ENCODE peak calls at places on chromosomes 5 and 9, in eight cellular contexts. One of them, this sample, is unnamed.

GRCh38 chr9:97554566-97555075 is 53.2 kb downstream of the TMOD1 start:
- DNase-seq in nephron progenitor cell: no peak
- DNase-seq in Right ventricle myocardium inferior: no peak
- DNase-seq in uterus: peak
- DNase-seq in fibroblast of lung: no peak
- DNase-seq in nucleus accumbens: no peak
- DNase-seq in kidney tubule cell: no peak
- DNase-seq in posterior vena cava: no peak
- DNase-seq in this sample: no peak

GRCh38 chr9:72038408-72038807 is 22.0 kb downstream of the C9orf57 start:
- DNase-seq in nephron progenitor cell: no peak
- DNase-seq in Right ventricle myocardium inferior: peak
- DNase-seq in uterus: no peak
- DNase-seq in fibroblast of lung: peak
- DNase-seq in nucleus accumbens: no peak
- DNase-seq in kidney tubule cell: no peak
- DNase-seq in posterior vena cava: no peak
- DNase-seq in this sample: no peak

GRCh38 chr5:10712574-10713366 is 48.3 kb downstream of the DAP start:
- DNase-seq in nephron progenitor cell: no peak
- DNase-seq in Right ventricle myocardium inferior: no peak
- DNase-seq in uterus: no peak
- DNase-seq in fibroblast of lung: no peak
- DNase-seq in nucleus accumbens: no peak
- DNase-seq in kidney tubule cell: no peak
- DNase-seq in posterior vena cava: no peak
- DNase-seq in this sample: no peak

GRCh38 chr5:893137-893506 is 438 bp downstream of the TRIP13 start:
- DNase-seq in nephron progenitor cell: peak
- DNase-seq in Right ventricle myocardium inferior: no peak
- DNase-seq in uterus: no peak
- DNase-seq in fibroblast of lung: no peak
- DNase-seq in nucleus accumbens: no peak
- DNase-seq in kidney tubule cell: no peak
- DNase-seq in posterior vena cava: peak
- DNase-seq in this sample: no peak

GRCh38 chr5:169112016-169112415 is 188.9 kb downstream of the SLIT3 start:
- DNase-seq in nephron progenitor cell: no peak
- DNase-seq in Right ventricle myocardium inferior: no peak
- DNase-seq in uterus: no peak
- DNase-seq in fibroblast of lung: no peak
- DNase-seq in nucleus accumbens: no peak
- DNase-seq in kidney tubule cell: no peak
- DNase-seq in posterior vena cava: no peak
- DNase-seq in this sample: no peak

GRCh38 chr5:169157064-169157463 is 143.9 kb downstream of the SLIT3 start:
- DNase-seq in nephron progenitor cell: no peak
- DNase-seq in Right ventricle myocardium inferior: no peak
- DNase-seq in uterus: no peak
- DNase-seq in fibroblast of lung: no peak
- DNase-seq in nucleus accumbens: no peak
- DNase-seq in kidney tubule cell: no peak
- DNase-seq in posterior vena cava: no peak
- DNase-seq in this sample: no peak

GRCh38 chr9:86287013-86287412 is 4.7 kb upstream of the ISCA1 start:
- DNase-seq in nephron progenitor cell: peak
- DNase-seq in Right ventricle myocardium inferior: no peak
- DNase-seq in uterus: no peak
- DNase-seq in fibroblast of lung: peak
- DNase-seq in nucleus accumbens: no peak
- DNase-seq in kidney tubule cell: peak
- DNase-seq in posterior vena cava: no peak
- DNase-seq in this sample: no peak

GRCh38 chr5:114319236-114319635 is 42.6 kb upstream of the KCNN2 start:
- DNase-seq in nephron progenitor cell: no peak
- DNase-seq in Right ventricle myocardium inferior: no peak
- DNase-seq in uterus: no peak
- DNase-seq in fibroblast of lung: no peak
- DNase-seq in nucleus accumbens: no peak
- DNase-seq in kidney tubule cell: no peak
- DNase-seq in posterior vena cava: no peak
- DNase-seq in this sample: no peak

GRCh38 chr9:14131353-14132088 is 182.4 kb downstream of the NFIB start:
- DNase-seq in nephron progenitor cell: no peak
- DNase-seq in Right ventricle myocardium inferior: no peak
- DNase-seq in uterus: no peak
- DNase-seq in fibroblast of lung: no peak
- DNase-seq in nucleus accumbens: no peak
- DNase-seq in kidney tubule cell: no peak
- DNase-seq in posterior vena cava: no peak
- DNase-seq in this sample: no peak

GRCh38 chr5:134136221-134136631 is 21.7 kb downstream of the TCF7 start:
- DNase-seq in nephron progenitor cell: peak
- DNase-seq in Right ventricle myocardium inferior: peak
- DNase-seq in uterus: peak
- DNase-seq in fibroblast of lung: no peak
- DNase-seq in nucleus accumbens: no peak
- DNase-seq in kidney tubule cell: no peak
- DNase-seq in posterior vena cava: peak
- DNase-seq in this sample: peak

GRCh38 chr5:177508837-177509236 is 789 bp downstream of the DOK3 start:
- DNase-seq in nephron progenitor cell: no peak
- DNase-seq in Right ventricle myocardium inferior: no peak
- DNase-seq in uterus: no peak
- DNase-seq in fibroblast of lung: no peak
- DNase-seq in nucleus accumbens: no peak
- DNase-seq in kidney tubule cell: no peak
- DNase-seq in posterior vena cava: no peak
- DNase-seq in this sample: no peak

GRCh38 chr5:68710514-68710913 is 383.3 kb upstream of the SLC30A5 start:
- DNase-seq in nephron progenitor cell: no peak
- DNase-seq in Right ventricle myocardium inferior: no peak
- DNase-seq in uterus: no peak
- DNase-seq in fibroblast of lung: no peak
- DNase-seq in nucleus accumbens: no peak
- DNase-seq in kidney tubule cell: no peak
- DNase-seq in posterior vena cava: no peak
- DNase-seq in this sample: no peak

GRCh38 chr5:6710078-6710477 is 3.2 kb upstream of the TENT4A start:
- DNase-seq in nephron progenitor cell: no peak
- DNase-seq in Right ventricle myocardium inferior: no peak
- DNase-seq in uterus: no peak
- DNase-seq in fibroblast of lung: no peak
- DNase-seq in nucleus accumbens: no peak
- DNase-seq in kidney tubule cell: peak
- DNase-seq in posterior vena cava: no peak
- DNase-seq in this sample: no peak

GRCh38 chr5:78060421-78060820 is 234.1 kb downstream of the AP3B1 start:
- DNase-seq in nephron progenitor cell: no peak
- DNase-seq in Right ventricle myocardium inferior: no peak
- DNase-seq in uterus: no peak
- DNase-seq in fibroblast of lung: peak
- DNase-seq in nucleus accumbens: no peak
- DNase-seq in kidney tubule cell: peak
- DNase-seq in posterior vena cava: no peak
- DNase-seq in this sample: no peak

GRCh38 chr5:177440211-177440989 is 6.2 kb upstream of the PRR7 start:
- DNase-seq in nephron progenitor cell: no peak
- DNase-seq in Right ventricle myocardium inferior: no peak
- DNase-seq in uterus: no peak
- DNase-seq in fibroblast of lung: no peak
- DNase-seq in nucleus accumbens: no peak
- DNase-seq in kidney tubule cell: no peak
- DNase-seq in posterior vena cava: peak
- DNase-seq in this sample: no peak

GRCh38 chr9:113621309-113621791 is 157.8 kb downstream of the RGS3 start:
- DNase-seq in nephron progenitor cell: peak
- DNase-seq in Right ventricle myocardium inferior: peak
- DNase-seq in uterus: peak
- DNase-seq in fibroblast of lung: peak
- DNase-seq in nucleus accumbens: no peak
- DNase-seq in kidney tubule cell: peak
- DNase-seq in posterior vena cava: peak
- DNase-seq in this sample: peak

GRCh38 chr5:163460562-163461176 is at the start of gene HMMR:
- DNase-seq in nephron progenitor cell: peak
- DNase-seq in Right ventricle myocardium inferior: no peak
- DNase-seq in uterus: no peak
- DNase-seq in fibroblast of lung: peak
- DNase-seq in nucleus accumbens: no peak
- DNase-seq in kidney tubule cell: peak
- DNase-seq in posterior vena cava: no peak
- DNase-seq in this sample: no peak